ENCODE peak calls at places on chromosomes 13 and 19, in four cellular contexts. Y is fibroblast of lung, H is adrenal gland, L is hepatocyte. K is an unnamed sample.

GRCh38 chr13:103031332-103031873 is 34.8 kb downstream of the SLC10A2 start:
- DNase-seq in Y (no peak), H (no peak), L (no peak), K (no peak)

GRCh38 chr13:46295531-46296464 is 84.1 kb downstream of the LRRC63 start:
- DNase-seq in Y (peak; percentile 98), H (no peak), L (no peak), K (no peak)

GRCh38 chr19:460877-461609 is at the start of gene SHC2:
- DNase-seq in Y (no peak), H (no peak), L (peak; percentile 81), K (no peak)

GRCh38 chr13:98475521-98475920 is 101.4 kb downstream of the STK24 start:
- DNase-seq in Y (peak; percentile 42), H (no peak), L (no peak), K (no peak)

GRCh38 chr19:45508931-45509691 is 1.8 kb downstream of the VASP start:
- DNase-seq in Y (peak; percentile 65), H (peak; percentile 76), L (peak; percentile 69), K (peak; percentile 83)

GRCh38 chr13:32676242-32676641 is 90.0 kb downstream of the PDS5B start:
- DNase-seq in Y (no peak), H (no peak), L (no peak), K (no peak)

GRCh38 chr13:39281539-39282150 is 243.4 kb downstream of the NHLRC3 start:
- DNase-seq in Y (no peak), H (no peak), L (no peak), K (no peak)

GRCh38 chr19:1026189-1027019 is at the start of gene CNN2:
- DNase-seq in Y (peak; percentile 77), H (peak; percentile 70), L (peak; percentile 93), K (peak; percentile 87)

GRCh38 chr13:98810746-98811145 is 58.3 kb upstream of the SLC15A1 start:
- DNase-seq in Y (no peak), H (no peak), L (peak; percentile 1), K (no peak)

GRCh38 chr19:32343550-32344262 is 1.7 kb upstream of the ZNF507 start:
- DNase-seq in Y (no peak), H (no peak), L (no peak), K (no peak)

GRCh38 chr13:67119481-67119883 is 110.7 kb downstream of the PCDH9 start:
- DNase-seq in Y (peak; percentile 87), H (no peak), L (no peak), K (no peak)

GRCh38 chr19:44954278-44954648 is 917 bp upstream of the CLPTM1 start:
- DNase-seq in Y (no peak), H (no peak), L (no peak), K (no peak)

GRCh38 chr13:80755925-80756324 is 415.0 kb upstream of the SPRY2 start:
- DNase-seq in Y (peak; percentile 58), H (no peak), L (peak; percentile 4), K (no peak)

GRCh38 chr13:32264407-32264806 is 50.8 kb downstream of the ZAR1L start:
- DNase-seq in Y (peak; percentile 58), H (peak; percentile 56), L (no peak), K (no peak)

GRCh38 chr19:20558011-20558410 is 7.6 kb downstream of the ZNF737 start:
- DNase-seq in Y (no peak), H (peak; percentile 67), L (no peak), K (no peak)

GRCh38 chr13:97142452-97142851 is 79.7 kb upstream of the MBNL2 start:
- DNase-seq in Y (no peak), H (peak; percentile 75), L (peak; percentile 67), K (peak; percentile 77)

GRCh38 chr13:76937416-76937815 is 10.9 kb upstream of the ACOD1 start:
- DNase-seq in Y (peak; percentile 99), H (peak; percentile 24), L (peak; percentile 53), K (no peak)

GRCh38 chr19:57566396-57567256 is 7.0 kb upstream of the ZNF550 start:
- DNase-seq in Y (peak; percentile 54), H (no peak), L (peak; percentile 16), K (no peak)

GRCh38 chr13:24063281-24063851 is 97.2 kb upstream of the SPATA13 start:
- DNase-seq in Y (no peak), H (peak; percentile 56), L (no peak), K (no peak)

GRCh38 chr19:21698215-21698614 is 69.2 kb downstream of the ZNF100 start:
- DNase-seq in Y (peak; percentile 24), H (no peak), L (peak; percentile 23), K (peak; percentile 25)

GRCh38 chr13:21175656-21176194 is 627 bp downstream of the SKA3 start:
- DNase-seq in Y (peak; percentile 48), H (no peak), L (no peak), K (no peak)

GRCh38 chr19:46339491-46339890 is 7.4 kb upstream of the PPP5C start:
- DNase-seq in Y (no peak), H (no peak), L (no peak), K (no peak)

GRCh38 chr19:58268344-58268743 is 10.4 kb upstream of the ZNF8 start:
- DNase-seq in Y (no peak), H (no peak), L (no peak), K (no peak)

GRCh38 chr13:113874579-113875428 is 10.9 kb upstream of the GAS6 start:
- DNase-seq in Y (no peak), H (no peak), L (no peak), K (no peak)

GRCh38 chr13:103157034-103157433 is 90.8 kb upstream of the SLC10A2 start:
- DNase-seq in Y (no peak), H (no peak), L (no peak), K (no peak)

GRCh38 chr13:32323912-32324311 is 8.6 kb downstream of the BRCA2 start:
- DNase-seq in Y (peak; percentile 54), H (no peak), L (no peak), K (no peak)

GRCh38 chr19:45469835-45470146 is 2.0 kb downstream of the FOSB start:
- DNase-seq in Y (no peak), H (no peak), L (no peak), K (no peak)

GRCh38 chr13:61162636-61163035 is 253.0 kb downstream of the PCDH20 start:
- DNase-seq in Y (no peak), H (no peak), L (no peak), K (no peak)

GRCh38 chr13:107834717-107835116 is 380.6 kb downstream of the LIG4 start:
- DNase-seq in Y (no peak), H (no peak), L (no peak), K (no peak)

DNA sequence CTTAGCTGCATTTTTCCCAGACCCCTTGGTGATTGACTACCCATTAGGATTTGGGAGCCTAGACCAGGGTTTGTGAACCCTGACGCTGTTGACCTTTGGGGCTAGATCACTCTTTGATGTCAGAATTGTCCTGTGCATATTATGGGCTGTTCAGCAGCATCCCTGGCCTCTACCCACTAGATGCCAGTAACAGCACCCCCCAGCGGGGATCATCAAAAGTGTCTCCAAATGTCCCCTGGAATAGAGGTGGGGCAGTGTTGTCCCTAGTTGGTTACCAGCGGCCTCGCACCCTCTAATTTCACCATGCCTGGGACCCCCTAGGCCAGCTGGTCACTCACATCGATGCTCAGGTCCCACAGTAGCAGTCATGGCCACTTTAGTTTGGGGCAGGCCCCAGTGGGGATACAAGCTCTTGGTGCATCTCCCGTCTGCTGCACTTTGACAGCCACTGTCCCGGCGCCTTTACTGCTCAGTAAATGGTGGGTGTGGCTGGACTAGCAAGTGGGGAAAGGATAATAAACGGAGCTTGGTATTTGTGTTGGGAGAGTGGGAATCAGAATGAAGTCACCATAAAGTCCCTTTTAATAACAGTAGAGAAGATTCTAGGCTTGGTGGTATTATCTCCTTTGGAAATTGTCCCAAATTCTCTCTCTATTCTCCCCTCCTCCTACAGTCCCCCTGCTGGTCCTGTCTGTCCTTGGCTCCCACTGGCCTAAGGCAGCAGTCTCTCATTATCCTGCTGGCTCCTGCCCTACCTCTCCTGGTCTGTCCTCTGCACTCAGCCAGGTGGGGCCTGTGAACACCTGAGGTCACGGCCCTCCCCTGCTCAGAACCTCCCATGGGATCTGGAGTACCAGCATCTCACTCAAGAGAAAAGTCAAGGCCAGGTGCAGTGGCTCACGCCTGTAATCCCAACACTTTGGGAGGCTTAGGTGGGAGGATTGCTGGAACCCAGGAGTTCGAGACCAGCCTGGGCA is 80.6 kb downstream of the SIPA1L3 start:
- DNase-seq in Y (no peak), H (no peak), L (peak; percentile 32), K (peak; percentile 68)
- TF ChIP-seq CTCF in Y (peak; percentile 22), H (no peak), L (peak; percentile 6), K (peak; percentile 17)

GRCh38 chr19:41548954-41549688 is 26.8 kb upstream of the CEACAM21 start:
- DNase-seq in Y (no peak), H (no peak), L (no peak), K (no peak)

GRCh38 chr19:41551212-41551610 is 24.8 kb upstream of the CEACAM21 start:
- DNase-seq in Y (no peak), H (no peak), L (no peak), K (no peak)

GRCh38 chr19:41553804-41554203 is 22.2 kb upstream of the CEACAM21 start:
- DNase-seq in Y (no peak), H (no peak), L (no peak), K (no peak)

GRCh38 chr19:41552558-41552957 is 23.4 kb upstream of the CEACAM21 start:
- DNase-seq in Y (no peak), H (no peak), L (no peak), K (no peak)

DNA sequence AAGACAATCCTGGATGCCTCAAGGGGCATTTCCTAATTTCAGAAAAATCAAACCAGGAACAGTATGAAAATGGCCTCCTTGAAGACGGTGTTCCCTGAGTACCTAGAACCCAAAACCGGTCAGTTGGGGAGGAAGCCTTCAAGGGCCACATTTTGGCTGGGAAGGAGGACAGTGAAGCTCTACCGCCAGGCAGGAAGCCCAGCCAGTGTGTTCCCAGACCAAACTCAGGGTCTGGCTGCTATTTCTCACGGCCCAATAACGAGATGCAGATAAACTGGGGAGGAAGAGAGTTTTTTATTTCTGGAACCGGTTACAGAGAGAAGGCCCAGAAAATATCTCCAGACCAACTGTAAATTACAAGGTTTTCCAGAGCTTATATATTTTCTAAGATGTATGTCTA is 24.3 kb upstream of the CEACAM21 start:
- DNase-seq in Y (no peak), H (no peak), L (no peak), K (no peak)
- H3K4me1 ChIP-seq in Y (no peaks in the 10 kb centered on the region), H (no peaks in the 10 kb centered on the region), L (no peaks in the 10 kb centered on the region), K (no peaks in the 10 kb centered on the region)

GRCh38 chr19:49440439-49441209 is 703 bp downstream of the SLC17A7 start:
- DNase-seq in Y (no peak), H (no peak), L (no peak), K (no peak)

GRCh38 chr19:49442354-49442753 is 1.0 kb upstream of the SLC17A7 start:
- DNase-seq in Y (no peak), H (no peak), L (no peak), K (no peak)

GRCh38 chr19:49442793-49443365 is 1.6 kb upstream of the SLC17A7 start:
- DNase-seq in Y (peak; percentile 68), H (peak; percentile 92), L (peak; percentile 95), K (peak; percentile 96)

GRCh38 chr19:49441960-49442350 is 628 bp upstream of the SLC17A7 start:
- DNase-seq in Y (no peak), H (no peak), L (no peak), K (no peak)

GRCh38 chr19:49441210-49441959 is at the start of gene SLC17A7:
- DNase-seq in Y (no peak), H (no peak), L (peak; percentile 59), K (peak; percentile 41)
- TF ChIP-seq CTCF in Y (no peak), H (no peak), L (no peak), K (no peak)

GRCh38 chr19:15379996-15380647 is 535 bp upstream of the AKAP8 start:
- DNase-seq in Y (peak; percentile 37), H (peak; percentile 59), L (peak; percentile 75), K (peak; percentile 69)

GRCh38 chr19:15378529-15379082 is 981 bp downstream of the AKAP8 start:
- DNase-seq in Y (peak; percentile 52), H (peak; percentile 77), L (peak; percentile 77), K (peak; percentile 57)

GRCh38 chr19:15379083-15379995 is at the start of gene AKAP8:
- DNase-seq in Y (peak; percentile 98), H (peak; percentile 99), L (peak; percentile 99), K (peak; percentile 97)

GRCh38 chr19:15381864-15382263 is 2.3 kb upstream of the AKAP8 start:
- DNase-seq in Y (no peak), H (no peak), L (no peak), K (no peak)

GRCh38 chr19:15381429-15381828 is 1.8 kb upstream of the AKAP8 start:
- DNase-seq in Y (no peak), H (no peak), L (no peak), K (no peak)
- H3K4me1 ChIP-seq in Y (peaks cover 7% of the 10 kb centered on the region), H (peaks cover 6% of the 10 kb centered on the region), L (peaks cover 26% of the 10 kb centered on the region), K (no peaks in the 10 kb centered on the region)

K was measured in colonic mucosa.